ENCODE peak calls at places on chromosome 13, in nine cellular contexts. C, B, H, Y, X, E, G, Z and D are unnamed samples.

GRCh38 chr13:114152831-114153371 is 20.5 kb upstream of the RASA3 start:
- DNase-seq in Y (peak), B (no peak), Z (no peak), C (no peak), G (peak), X (no peak), H (no peak), E (no peak), D (no peak)

GRCh38 chr13:98994080-98994479 is 16.2 kb upstream of the DOCK9 start:
- DNase-seq in Y (no peak), B (no peak), X (no peak), Z (no peak), H (no peak), G (no peak), E (no peak), C (no peak), D (no peak)

GRCh38 chr13:87128006-87128405 is 543.2 kb upstream of the SLITRK5 start:
- DNase-seq in C (no peak), Y (no peak), H (no peak), Z (no peak), B (no peak), E (no peak), X (no peak), G (peak), D (no peak)

GRCh38 chr13:48231080-48231479 is 1.9 kb upstream of the ITM2B start:
- DNase-seq in Z (no peak), B (no peak), C (no peak), G (peak), H (no peak), E (no peak), Y (no peak), X (no peak), D (no peak)

GRCh38 chr13:44396963-44397580 is 23.4 kb downstream of the SERP2 start:
- DNase-seq in B (no peak), H (no peak), G (peak), C (no peak), Z (no peak), X (peak), E (no peak), Y (no peak), D (no peak)

GRCh38 chr13:102907886-102908515 is 62.2 kb downstream of the ERCC5 start:
- DNase-seq in Z (peak), H (no peak), C (no peak), G (no peak), B (no peak), Y (no peak), E (no peak), X (no peak), D (no peak)

GRCh38 chr13:105346141-105346766 is 1189.2 kb downstream of the EFNB2 start:
- DNase-seq in G (peak), H (no peak), Z (no peak), X (no peak), C (no peak), B (no peak), Y (no peak), E (no peak), D (no peak)

GRCh38 chr13:33194820-33195692 is 90.5 kb downstream of the STARD13 start:
- DNase-seq in C (no peak), Y (no peak), H (peak), Z (no peak), G (peak), X (peak), B (no peak), E (no peak), D (peak)

GRCh38 chr13:113588394-113589111 is 4.0 kb downstream of the TFDP1 start:
- DNase-seq in B (peak), X (no peak), Z (no peak), Y (no peak), E (peak), C (no peak), H (no peak), G (no peak), D (no peak)

GRCh38 chr13:56752630-56753029 is 388.1 kb upstream of the PRR20A start:
- DNase-seq in Z (no peak), E (no peak), H (no peak), G (no peak), Y (no peak), B (no peak), X (no peak), C (no peak), D (no peak)

GRCh38 chr13:23696610-23697009 is 126.4 kb downstream of the TNFRSF19 start:
- DNase-seq in H (no peak), G (no peak), Y (no peak), X (no peak), C (no peak), E (no peak), Z (no peak), B (no peak), D (no peak)

GRCh38 chr13:97967948-97968347 is 14.5 kb downstream of the IPO5 start:
- DNase-seq in C (no peak), E (no peak), X (no peak), B (no peak), Z (no peak), G (peak), H (no peak), Y (no peak), D (no peak)

GRCh38 chr13:36675213-36675536 is 1.4 kb downstream of the SERTM1 start:
- DNase-seq in X (no peak), Y (no peak), C (no peak), E (no peak), Z (no peak), B (no peak), H (no peak), G (no peak), D (no peak)

GRCh38 chr13:27958928-27959539 is 10.1 kb downstream of the CDX2 start:
- DNase-seq in E (peak), G (no peak), C (peak), Z (no peak), B (no peak), Y (no peak), X (no peak), H (no peak), D (no peak)

GRCh38 chr13:27961227-27962085 is 7.7 kb downstream of the CDX2 start:
- DNase-seq in X (no peak), G (no peak), B (no peak), Y (no peak), Z (peak), H (no peak), E (no peak), C (no peak), D (no peak)

GRCh38 chr13:27962128-27962841 is 6.8 kb downstream of the CDX2 start:
- DNase-seq in E (no peak), G (no peak), Y (no peak), X (no peak), H (no peak), C (no peak), Z (no peak), B (no peak), D (no peak)

GRCh38 chr13:27960362-27961226 is 8.5 kb downstream of the CDX2 start:
- DNase-seq in C (peak), E (no peak), B (peak), Z (peak), G (peak), H (peak), X (no peak), Y (peak), D (peak)

DNA sequence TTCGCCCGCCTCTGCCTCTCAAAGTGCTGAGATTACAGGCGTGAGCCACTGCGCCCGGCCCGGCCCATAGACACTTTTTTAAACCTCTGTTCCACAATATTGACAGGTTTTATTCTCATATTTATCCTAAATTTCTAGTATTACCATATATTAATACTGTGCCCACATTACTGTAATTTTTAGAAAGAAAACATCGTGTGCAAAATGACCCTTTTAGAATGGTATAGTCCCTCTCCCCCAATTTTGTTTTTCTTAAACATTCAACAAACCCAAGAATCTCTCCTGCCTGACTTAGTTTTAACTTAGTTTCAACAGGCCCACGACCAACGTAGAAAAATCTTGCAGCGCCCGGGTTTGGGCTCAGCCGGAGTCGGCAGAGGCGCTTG is 9.1 kb downstream of the CDX2 start:
- DNase-seq in G (no peak), B (no peak), Y (no peak), H (no peak), Z (no peak), C (no peak), E (no peak), X (no peak), D (no peak)
- H3K4me3 ChIP-seq in G (no peak), B (no peak), Y (peak), H (no peak), Z (peak), C (no peak), E (peak), X (no peak), D (no peak)

GRCh38 chr13:40118337-40118736 is 462.9 kb downstream of the COG6 start:
- DNase-seq in B (no peak), G (no peak), X (no peak), C (no peak), H (no peak), E (no peak), Z (no peak), Y (no peak), D (no peak)

GRCh38 chr13:40119852-40120251 is 464.4 kb downstream of the COG6 start:
- DNase-seq in E (no peak), G (no peak), X (no peak), H (no peak), B (no peak), C (no peak), Y (no peak), Z (no peak), D (no peak)

GRCh38 chr13:40121711-40122110 is 466.2 kb downstream of the COG6 start:
- DNase-seq in H (no peak), E (no peak), Y (no peak), Z (no peak), C (no peak), X (no peak), B (no peak), G (no peak), D (no peak)

GRCh38 chr13:40120781-40121180 is 465.3 kb downstream of the COG6 start:
- DNase-seq in Y (no peak), H (no peak), G (peak), B (no peak), C (no peak), Z (no peak), X (no peak), E (no peak), D (no peak)

GRCh38 chr13:40120288-40120687 is 464.8 kb downstream of the COG6 start:
- DNase-seq in Z (no peak), H (no peak), Y (no peak), X (no peak), B (no peak), E (no peak), C (no peak), G (peak), D (no peak)
- H3K4me3 ChIP-seq in Z (no peak), H (no peak), Y (no peak), X (no peak), B (no peak), E (no peak), C (no peak), G (no peak), D (no peak)

GRCh38 chr13:40383132-40383531 is 283.3 kb downstream of the FOXO1 start:
- DNase-seq in E (no peak), X (no peak), C (no peak), G (no peak), B (no peak), Y (no peak), Z (no peak), H (no peak), D (no peak)
- H3K4me3 ChIP-seq in E (no peak), X (no peak), C (no peak), G (no peak), B (no peak), Y (no peak), Z (no peak), H (no peak), D (no peak)

GRCh38 chr13:25169951-25170553 is 2.0 kb downstream of the AMER2 start:
- DNase-seq in Z (no peak), C (no peak), Y (no peak), H (no peak), B (no peak), X (no peak), G (no peak), E (peak), D (no peak)

GRCh38 chr13:25167775-25168174 is 4.3 kb downstream of the AMER2 start:
- DNase-seq in E (no peak), Z (no peak), H (no peak), X (no peak), G (no peak), B (no peak), Y (no peak), C (no peak), D (no peak)

GRCh38 chr13:25168800-25169199 is 3.3 kb downstream of the AMER2 start:
- DNase-seq in C (no peak), G (no peak), H (no peak), Y (no peak), E (no peak), X (no peak), Z (no peak), B (no peak), D (no peak)

GRCh38 chr13:25170554-25171107 is 1.5 kb downstream of the AMER2 start:
- DNase-seq in G (no peak), Y (no peak), C (no peak), E (no peak), Z (no peak), X (no peak), B (no peak), H (no peak), D (no peak)

DNA sequence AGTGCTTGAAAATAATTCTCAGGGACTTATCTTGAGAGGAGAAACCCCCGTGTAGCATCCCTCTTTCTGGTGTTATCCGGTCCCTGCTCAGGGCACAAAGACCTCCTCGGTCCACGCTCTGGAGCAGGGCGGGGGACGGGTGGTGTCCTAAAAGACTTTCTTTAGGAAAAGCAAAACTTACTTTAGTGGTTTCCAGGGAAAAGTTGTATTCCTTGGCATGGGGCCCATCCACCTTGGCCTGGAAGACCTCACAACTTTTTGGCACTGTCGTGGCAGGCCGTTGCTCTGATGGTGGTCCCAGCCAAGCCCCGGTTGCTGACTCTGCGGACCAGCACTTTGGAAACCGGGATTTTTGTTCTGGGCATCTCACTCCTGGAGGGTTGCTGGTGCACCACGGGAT is 2.7 kb downstream of the AMER2 start:
- DNase-seq in E (peak), B (no peak), G (no peak), X (no peak), Z (no peak), H (no peak), Y (no peak), C (no peak), D (no peak)
- H3K4me3 ChIP-seq in E (no peak), B (no peak), G (no peak), X (no peak), Z (no peak), H (no peak), Y (no peak), C (no peak), D (no peak)

DNA sequence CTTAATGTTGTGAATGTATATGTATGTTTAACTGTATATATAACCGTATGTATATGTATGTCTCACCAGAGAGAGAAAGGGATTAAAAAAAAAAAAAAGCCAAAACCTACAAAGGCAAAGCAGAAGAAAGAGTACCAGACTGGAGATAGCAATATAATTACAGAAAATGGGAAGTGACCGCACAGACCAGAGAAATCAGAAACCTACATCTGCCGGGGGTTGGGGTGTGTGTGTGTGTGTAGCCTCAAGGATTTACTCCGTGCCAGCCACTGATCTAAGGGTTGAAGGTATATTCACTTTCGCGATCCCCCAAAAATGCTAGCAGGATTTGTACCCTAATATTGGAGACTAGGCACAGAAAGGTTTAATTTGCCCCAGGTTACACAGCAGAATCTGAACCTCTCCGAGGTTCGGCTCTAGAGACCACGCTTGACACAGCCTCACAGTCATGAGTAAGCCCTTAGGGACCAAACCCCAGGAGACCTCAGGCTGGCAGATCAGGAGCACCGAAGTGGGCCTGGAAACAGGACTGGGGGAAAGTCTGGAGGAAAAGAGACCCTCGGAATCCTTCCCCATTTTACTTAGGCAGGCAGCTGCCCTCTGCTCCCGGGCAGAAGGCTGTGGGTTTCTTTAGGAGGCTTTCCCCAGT is 14.8 kb downstream of the ARL11 start:
- DNase-seq in B (no peak), H (no peak), Z (no peak), X (peak), E (no peak), G (no peak), Y (no peak), C (no peak), D (peak)
- H3K4me3 ChIP-seq in B (no peak), H (no peak), Z (no peak), X (no peak), E (peak), G (no peak), Y (peak), C (peak), D (no peak)

GRCh38 chr13:31046711-31047279 is 114.3 kb downstream of the TEX26 start:
- DNase-seq in B (peak), Z (no peak), C (no peak), E (no peak), H (no peak), X (peak), Y (no peak), G (peak), D (no peak)

GRCh38 chr13:31048521-31048920 is 113.2 kb downstream of the HSPH1 start:
- DNase-seq in B (peak), Z (no peak), E (no peak), C (no peak), X (no peak), H (no peak), G (peak), Y (no peak), D (no peak)

GRCh38 chr13:31043891-31044657 is 111.6 kb downstream of the TEX26 start:
- DNase-seq in B (peak), Y (peak), E (peak), Z (peak), H (peak), C (peak), G (peak), X (peak), D (peak)

GRCh38 chr13:31044658-31045620 is 112.5 kb downstream of the TEX26 start:
- DNase-seq in C (no peak), X (no peak), H (no peak), Y (no peak), Z (no peak), E (no peak), G (no peak), B (peak), D (peak)

DNA sequence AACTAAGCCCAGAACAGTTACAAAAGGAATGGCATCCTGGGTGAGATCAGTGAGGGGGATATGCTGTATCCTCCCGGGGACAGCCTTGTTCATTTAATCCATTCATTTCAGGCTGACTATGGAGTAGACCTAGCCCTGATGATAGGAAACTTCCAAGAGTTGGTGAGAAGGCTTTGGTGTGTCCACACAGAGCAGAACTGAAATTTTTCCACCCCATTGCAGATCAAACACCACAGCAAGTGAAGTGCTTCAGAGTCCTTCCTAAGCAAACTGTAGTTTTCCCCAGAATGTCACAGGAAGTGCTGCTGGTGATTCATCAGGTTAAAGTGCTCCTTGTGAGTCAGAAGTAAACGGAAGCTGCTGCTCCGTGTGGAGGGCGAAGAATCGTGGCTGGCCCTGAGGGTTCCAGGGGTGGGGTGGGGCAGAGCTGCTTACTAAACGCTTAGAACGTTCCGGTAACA is 113.2 kb downstream of the TEX26 start:
- DNase-seq in B (peak), E (no peak), Y (peak), G (peak), Z (peak), C (no peak), X (no peak), H (no peak), D (peak)
- H3K4me3 ChIP-seq in B (no peak), E (no peak), Y (no peak), G (no peak), Z (no peak), C (no peak), X (no peak), H (no peak), D (no peak)

DNA sequence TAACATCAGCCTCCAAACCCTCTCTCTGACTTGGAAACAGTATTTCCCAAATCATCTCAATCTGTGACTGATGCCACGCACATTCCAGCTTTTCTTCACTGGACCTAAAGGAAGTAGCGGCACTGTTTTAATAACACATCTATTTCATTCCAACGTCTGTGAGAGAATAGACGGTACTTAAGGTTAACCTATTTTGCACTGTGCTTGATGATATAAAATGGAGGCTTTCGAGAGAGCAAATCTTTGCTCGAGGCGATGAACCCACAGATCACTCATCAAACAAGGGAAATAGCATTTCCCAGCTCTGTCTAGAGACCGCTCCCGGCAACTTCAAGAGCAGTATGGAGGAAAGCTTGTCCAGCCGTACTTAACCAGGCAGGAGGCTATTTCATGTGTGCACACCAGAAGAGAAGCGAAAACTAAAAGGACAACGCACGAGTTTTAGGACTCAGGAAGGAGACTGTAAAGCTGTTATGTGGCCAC is 2.9 kb downstream of the UBL3 start:
- DNase-seq in Y (no peak), E (no peak), B (peak), Z (no peak), C (no peak), X (peak), H (no peak), G (peak), D (no peak)
- H3K4me3 ChIP-seq in Y (peak), E (peak), B (peak), Z (peak), C (peak), X (peak), H (peak), G (peak), D (peak)

DNA sequence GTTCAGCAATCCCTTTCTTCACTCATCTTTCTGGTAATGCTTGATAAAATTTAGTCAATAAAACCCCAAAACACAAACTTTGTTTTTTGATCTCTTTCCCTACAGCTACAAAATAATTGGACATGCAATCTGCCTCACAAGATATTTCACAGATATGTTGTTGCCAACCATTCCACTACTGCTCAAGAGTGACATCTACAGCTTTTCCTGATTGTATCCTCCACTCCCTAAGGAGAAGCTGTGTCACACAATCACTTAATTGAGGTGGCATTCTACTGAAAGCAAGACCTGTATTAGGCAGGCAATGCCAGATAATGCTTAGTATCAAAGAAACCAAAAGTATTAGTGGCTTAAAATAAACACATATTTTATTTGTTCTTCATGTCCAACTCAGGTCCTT is 1646.2 kb upstream of the SPRY2 start:
- DNase-seq in Z (no peak), B (no peak), E (no peak), G (no peak), C (no peak), X (no peak), H (no peak), Y (no peak), D (no peak)
- H3K4me3 ChIP-seq in Z (no peak), B (no peak), E (no peak), G (no peak), C (no peak), X (no peak), H (no peak), Y (no peak), D (no peak)